ENCODE peak calls at places on chromosomes 11 and 22, in four cellular contexts. K, L, P and M are unnamed samples.

GRCh38 chr11:61023086-61024035 is 51.9 kb downstream of the CD6 start:
- DNase-seq in K (no peak), L (peak; percentile 42), P (no peak), M (peak; percentile 57)

GRCh38 chr11:62774407-62774806 is 3.2 kb downstream of the TAF6L start:
- DNase-seq in K (no peak), L (no peak), P (no peak), M (no peak)

GRCh38 chr11:74282863-74283484 is 28.5 kb downstream of the P4HA3 start:
- DNase-seq in K (no peak), L (no peak), P (no peak), M (no peak)

GRCh38 chr11:73331138-73331916 is 23.3 kb downstream of the ARHGEF17 start:
- DNase-seq in K (no peak), L (no peak), P (peak; percentile 43), M (no peak)

GRCh38 chr11:110085255-110085838 is 7.8 kb upstream of the ZC3H12C start:
- DNase-seq in K (no peak), L (no peak), P (no peak), M (no peak)

GRCh38 chr11:125315088-125315740 is 150.7 kb downstream of the PKNOX2 start:
- DNase-seq in K (peak; percentile 29), L (no peak), P (peak; percentile 70), M (no peak)

GRCh38 chr11:116229581-116229980 is 543.2 kb downstream of the BUD13 start:
- DNase-seq in K (no peak), L (no peak), P (no peak), M (no peak)

GRCh38 chr11:9825315-9825714 is 161.4 kb downstream of the SWAP70 start:
- DNase-seq in K (no peak), L (no peak), P (no peak), M (no peak)

GRCh38 chr22:49976439-49977175 is 16.0 kb downstream of the PIM3 start:
- DNase-seq in K (no peak), L (no peak), P (no peak), M (peak; percentile 39)

GRCh38 chr11:68076371-68077042 is 37.7 kb downstream of the TCIRG1 start:
- DNase-seq in K (no peak), L (no peak), P (no peak), M (no peak)

GRCh38 chr11:617248-617911 is 1.6 kb upstream of the IRF7 start:
- DNase-seq in K (no peak), L (no peak), P (no peak), M (no peak)

GRCh38 chr22:49255741-49256318 is 571.8 kb downstream of the BRD1 start:
- DNase-seq in K (no peak), L (no peak), P (no peak), M (no peak)

GRCh38 chr22:27554106-27554814 is 247.3 kb downstream of the MN1 start:
- DNase-seq in K (no peak), L (no peak), P (no peak), M (no peak)

GRCh38 chr22:43823353-43823908 is 11.3 kb upstream of the EFCAB6 start:
- DNase-seq in K (no peak), L (no peak), P (no peak), M (no peak)

GRCh38 chr11:44972746-44973435 is 22.2 kb upstream of the TP53I11 start:
- DNase-seq in K (no peak), L (no peak), P (no peak), M (no peak)

GRCh38 chr22:17964647-17965046 is 59.7 kb downstream of the MICAL3 start:
- DNase-seq in K (no peak), L (no peak), P (no peak), M (no peak)

GRCh38 chr22:17964153-17964552 is 60.2 kb downstream of the MICAL3 start:
- DNase-seq in K (no peak), L (no peak), P (no peak), M (no peak)

GRCh38 chr22:17966403-17966717 is 58.0 kb downstream of the MICAL3 start:
- DNase-seq in K (no peak), L (no peak), P (no peak), M (no peak)

GRCh38 chr22:17968126-17968525 is 56.2 kb downstream of the MICAL3 start:
- DNase-seq in K (no peak), L (no peak), P (no peak), M (no peak)

DNA sequence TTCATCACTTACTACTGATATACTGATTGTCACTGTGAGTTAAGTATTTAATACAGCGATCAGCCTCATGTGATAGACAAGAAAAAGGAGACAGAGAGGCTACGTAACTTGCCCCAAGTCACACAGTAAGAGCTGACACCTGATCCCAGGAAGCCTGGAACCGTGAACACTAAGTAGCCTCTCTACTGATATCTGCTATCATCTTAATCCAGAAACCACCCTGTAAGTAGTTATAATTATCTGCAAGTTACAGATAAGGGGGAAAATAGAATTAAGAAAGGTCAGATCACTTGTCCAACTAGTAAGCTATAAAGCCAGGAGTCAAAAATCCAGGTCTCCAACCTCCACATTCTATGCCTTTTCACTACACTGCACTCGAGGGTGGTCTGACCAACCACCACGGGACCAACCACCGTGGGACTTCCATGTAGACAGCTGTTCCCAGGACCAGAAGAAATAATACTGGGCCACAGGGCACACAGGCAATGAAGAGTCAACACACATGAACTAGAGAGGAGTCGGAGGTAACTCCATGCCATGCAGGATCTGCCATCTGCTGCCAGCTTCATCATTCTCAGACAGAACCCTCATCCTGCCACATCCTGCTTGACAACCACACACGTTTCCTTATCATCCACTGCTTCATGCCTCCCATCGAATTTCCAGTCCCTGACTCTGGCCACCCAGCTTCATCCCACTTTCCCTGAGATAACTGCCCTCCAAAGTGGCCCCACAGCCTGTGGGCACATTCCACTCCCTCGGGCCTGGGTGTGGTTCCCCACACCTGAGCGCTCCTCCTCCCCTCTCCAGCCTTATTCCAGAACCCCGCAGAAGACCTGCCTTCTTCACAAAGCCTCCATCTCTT is 58.6 kb downstream of the MICAL3 start:
- DNase-seq in K (no peak), L (no peak), P (no peak), M (no peak)
- H3K9me3 ChIP-seq in K (no peaks in the 10 kb centered on the region), L (no peaks in the 10 kb centered on the region), P (no peaks in the 10 kb centered on the region), M (no peaks in the 10 kb centered on the region)

GRCh38 chr22:47334596-47334995 is 572.1 kb downstream of the TBC1D22A start:
- DNase-seq in K (no peak), L (no peak), P (no peak), M (no peak)

GRCh38 chr22:47333625-47334024 is 571.2 kb downstream of the TBC1D22A start:
- DNase-seq in K (no peak), L (no peak), P (no peak), M (no peak)

GRCh38 chr22:47331750-47332149 is 569.3 kb downstream of the TBC1D22A start:
- DNase-seq in K (no peak), L (no peak), P (no peak), M (no peak)

GRCh38 chr22:47329727-47330653 is 567.5 kb downstream of the TBC1D22A start:
- DNase-seq in K (no peak), L (no peak), P (no peak), M (no peak)

GRCh38 chr22:47332246-47332980 is 570.0 kb downstream of the TBC1D22A start:
- DNase-seq in K (no peak), L (no peak), P (no peak), M (no peak)
- H3K9me3 ChIP-seq in K (peaks cover 21% of the 10 kb centered on the region), L (no peaks in the 10 kb centered on the region), P (peaks cover 11% of the 10 kb centered on the region), M (no peaks in the 10 kb centered on the region)

GRCh38 chr11:15071556-15072255 is 1.7 kb upstream of the CALCB start:
- DNase-seq in K (no peak), L (no peak), P (no peak), M (no peak)

GRCh38 chr11:15074206-15075161 is 1.1 kb downstream of the CALCB start:
- DNase-seq in K (peak; percentile 54), L (peak; percentile 60), P (peak; percentile 81), M (peak; percentile 52)

GRCh38 chr11:15075162-15075526 is 1.8 kb downstream of the CALCB start:
- DNase-seq in K (no peak), L (no peak), P (no peak), M (no peak)

GRCh38 chr11:15072551-15073143 is 746 bp upstream of the CALCB start:
- DNase-seq in K (no peak), L (no peak), P (no peak), M (no peak)

DNA sequence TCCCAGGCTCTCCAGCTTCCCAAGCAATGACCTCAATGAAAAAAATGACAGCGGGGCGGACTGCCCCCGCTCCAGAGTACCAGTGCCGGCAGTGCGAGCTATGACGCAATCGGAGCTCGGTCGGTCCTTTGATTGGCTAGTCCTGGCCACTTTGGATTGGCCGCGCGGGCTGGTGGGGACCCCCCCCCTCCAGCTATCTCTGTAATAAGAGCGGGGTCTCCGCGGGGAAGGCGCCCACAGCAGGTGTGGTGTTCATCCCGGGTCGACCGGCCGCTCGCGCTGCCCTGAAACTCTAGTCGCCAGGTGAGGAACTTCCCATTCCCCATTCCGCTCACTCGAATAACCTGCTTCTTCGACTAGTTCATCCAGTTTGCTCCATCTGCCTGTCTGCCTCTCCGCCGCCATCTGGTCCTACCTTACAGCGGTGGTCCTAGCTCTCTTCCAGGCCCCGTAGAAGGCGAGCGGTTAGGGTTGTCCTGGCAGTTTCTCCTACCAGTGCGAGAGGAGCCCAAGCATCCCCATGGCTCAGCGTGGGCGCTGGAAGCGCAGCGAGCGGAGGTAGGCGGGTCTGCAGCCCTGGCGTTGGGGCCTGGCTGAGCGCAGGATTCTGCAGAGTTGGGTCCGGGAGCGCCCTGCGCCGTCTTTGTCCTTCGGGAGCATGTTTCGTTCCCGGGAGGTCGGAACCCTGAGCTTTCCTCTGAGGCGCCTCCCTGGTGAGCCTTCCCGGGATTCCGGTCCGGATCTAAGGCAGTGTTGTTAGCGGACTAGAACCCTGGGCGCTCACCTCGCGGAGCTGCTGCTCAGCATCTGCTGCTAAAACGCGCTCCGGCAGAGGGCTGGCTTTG is at the start of gene CALCB:
- DNase-seq in K (no peak), L (no peak), P (no peak), M (no peak)
- H3K9me3 ChIP-seq in K (peaks cover 10% of the 10 kb centered on the region), L (no peaks in the 10 kb centered on the region), P (peaks cover 22% of the 10 kb centered on the region), M (no peaks in the 10 kb centered on the region)

DNA sequence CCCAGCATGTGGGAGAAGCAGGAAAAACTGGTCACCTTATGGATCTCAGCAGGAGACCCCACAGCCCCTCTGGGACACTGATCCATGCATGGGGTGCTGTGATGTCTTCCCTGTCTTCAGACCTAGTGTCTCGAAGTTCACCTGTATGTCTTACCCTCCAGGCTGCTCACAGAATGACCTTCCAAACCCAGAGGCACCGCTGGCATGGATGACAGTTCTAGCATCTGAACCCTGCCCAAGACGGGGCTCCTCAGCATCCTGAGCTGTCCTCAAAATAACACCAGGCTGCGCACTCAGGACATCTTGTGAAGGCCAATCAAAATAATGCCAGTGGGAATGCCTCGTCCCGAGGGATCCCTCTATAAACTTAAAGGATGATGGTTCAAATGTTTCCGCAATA is 824.9 kb downstream of the TBC1D22A start:
- DNase-seq in K (no peak), L (no peak), P (no peak), M (no peak)
- H3K9me3 ChIP-seq in K (peaks cover 3% of the 10 kb centered on the region), L (no peaks in the 10 kb centered on the region), P (peaks cover 25% of the 10 kb centered on the region), M (no peaks in the 10 kb centered on the region)

GRCh38 chr11:108204918-108205499 is 17.4 kb downstream of the NPAT start:
- DNase-seq in K (no peak), L (no peak), P (no peak), M (no peak)

GRCh38 chr11:108206171-108206570 is 16.3 kb downstream of the NPAT start:
- DNase-seq in K (no peak), L (no peak), P (no peak), M (no peak)

GRCh38 chr11:108210441-108210840 is 12.0 kb downstream of the NPAT start:
- DNase-seq in K (no peak), L (no peak), P (no peak), M (no peak)

GRCh38 chr11:108206969-108207682 is 15.3 kb downstream of the NPAT start:
- DNase-seq in K (no peak), L (no peak), P (no peak), M (no peak)

DNA sequence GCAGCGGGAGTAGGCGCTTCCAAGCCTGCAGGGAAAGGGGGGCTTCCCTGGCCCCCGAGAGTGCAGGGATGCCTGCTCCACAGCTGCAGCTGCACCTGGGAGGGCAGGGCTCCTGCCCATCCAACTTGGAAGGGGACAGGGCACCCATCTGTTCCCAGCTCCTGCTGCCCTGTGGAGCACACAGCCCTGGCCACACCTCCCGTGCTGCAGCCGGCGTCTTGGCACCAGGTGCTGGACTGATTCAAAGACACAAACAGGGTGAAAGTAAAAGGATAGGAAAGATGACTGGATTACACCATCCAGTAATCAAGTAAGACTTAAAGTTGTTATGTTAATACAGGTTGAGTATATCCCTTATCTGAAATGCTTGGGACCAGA is 14.8 kb downstream of the NPAT start:
- DNase-seq in K (no peak), L (no peak), P (no peak), M (no peak)
- H3K9me3 ChIP-seq in K (peaks cover 17% of the 10 kb centered on the region), L (peaks cover 6% of the 10 kb centered on the region), P (peaks cover 14% of the 10 kb centered on the region), M (peaks cover 8% of the 10 kb centered on the region)